ENCODE peak calls at places on chromosome 2, in five cellular contexts. One of them, this sample, is unnamed.

GRCh38 chr2:189142893-189143759 is 36.4 kb downstream of the COL5A2 start:
- DNase-seq in adrenal gland: peak; percentile 24
- DNase-seq in BJ: no peak
- DNase-seq in AG04450: no peak
- DNase-seq in heart left ventricle: no peak
- DNase-seq in this sample: peak; percentile 80

GRCh38 chr2:74583504-74583903 is 29.0 kb downstream of the DOK1 start:
- DNase-seq in adrenal gland: no peak
- DNase-seq in BJ: no peak
- DNase-seq in AG04450: no peak
- DNase-seq in heart left ventricle: no peak
- DNase-seq in this sample: no peak

GRCh38 chr2:39640107-39640506 is 25.6 kb upstream of the TMEM178A start:
- DNase-seq in adrenal gland: no peak
- DNase-seq in BJ: no peak
- DNase-seq in AG04450: no peak
- DNase-seq in heart left ventricle: peak; percentile 69
- DNase-seq in this sample: no peak

GRCh38 chr2:178188466-178188865 is 5.8 kb upstream of the OSBPL6 start:
- DNase-seq in adrenal gland: no peak
- DNase-seq in BJ: no peak
- DNase-seq in AG04450: no peak
- DNase-seq in heart left ventricle: no peak
- DNase-seq in this sample: no peak

GRCh38 chr2:197777823-197778407 is 7.2 kb downstream of the BOLL start:
- DNase-seq in adrenal gland: peak; percentile 19
- DNase-seq in BJ: peak; percentile 4
- DNase-seq in AG04450: peak; percentile 6
- DNase-seq in heart left ventricle: no peak
- DNase-seq in this sample: peak; percentile 35

GRCh38 chr2:238239552-238239871 is 326 bp downstream of the HES6 start:
- DNase-seq in adrenal gland: no peak
- DNase-seq in BJ: no peak
- DNase-seq in AG04450: no peak
- DNase-seq in heart left ventricle: no peak
- DNase-seq in this sample: no peak

GRCh38 chr2:127597046-127597983 is 48.6 kb upstream of the GPR17 start:
- DNase-seq in adrenal gland: no peak
- DNase-seq in BJ: no peak
- DNase-seq in AG04450: no peak
- DNase-seq in heart left ventricle: no peak
- DNase-seq in this sample: no peak

GRCh38 chr2:47198985-47199451 is 43.9 kb upstream of the STPG4 start:
- DNase-seq in adrenal gland: no peak
- DNase-seq in BJ: peak; percentile 100
- DNase-seq in AG04450: peak; percentile 99
- DNase-seq in heart left ventricle: no peak
- DNase-seq in this sample: no peak

GRCh38 chr2:18719978-18720775 is 130.8 kb upstream of the NT5C1B start:
- DNase-seq in adrenal gland: no peak
- DNase-seq in BJ: peak; percentile 18
- DNase-seq in AG04450: no peak
- DNase-seq in heart left ventricle: no peak
- DNase-seq in this sample: no peak

GRCh38 chr2:242017086-242017485 is 147.6 kb downstream of the RTP5 start:
- DNase-seq in adrenal gland: no peak
- DNase-seq in BJ: no peak
- DNase-seq in AG04450: no peak
- DNase-seq in heart left ventricle: no peak
- DNase-seq in this sample: no peak

GRCh38 chr2:145654746-145655145 is 1134.8 kb upstream of the ZEB2 start:
- DNase-seq in adrenal gland: no peak
- DNase-seq in BJ: no peak
- DNase-seq in AG04450: no peak
- DNase-seq in heart left ventricle: no peak
- DNase-seq in this sample: no peak

GRCh38 chr2:67039058-67039457 is 358.1 kb upstream of the ETAA1 start:
- DNase-seq in adrenal gland: no peak
- DNase-seq in BJ: no peak
- DNase-seq in AG04450: no peak
- DNase-seq in heart left ventricle: no peak
- DNase-seq in this sample: no peak

GRCh38 chr2:68366083-68366560 is 1.0 kb downstream of the PLEK start:
- DNase-seq in adrenal gland: no peak
- DNase-seq in BJ: no peak
- DNase-seq in AG04450: no peak
- DNase-seq in heart left ventricle: no peak
- DNase-seq in this sample: no peak

GRCh38 chr2:3141696-3142095 is 235.9 kb downstream of the EIPR1 start:
- DNase-seq in adrenal gland: no peak
- DNase-seq in BJ: no peak
- DNase-seq in AG04450: no peak
- DNase-seq in heart left ventricle: no peak
- DNase-seq in this sample: no peak

GRCh38 chr2:72513011-72513410 is 312.8 kb downstream of the EXOC6B start:
- DNase-seq in adrenal gland: no peak
- DNase-seq in BJ: no peak
- DNase-seq in AG04450: no peak
- DNase-seq in heart left ventricle: no peak
- DNase-seq in this sample: no peak
- H3K27me3 ChIP-seq in adrenal gland: no peaks in the 10 kb centered on the region
- H3K27me3 ChIP-seq in BJ: no peaks in the 10 kb centered on the region
- H3K27me3 ChIP-seq in AG04450: no peaks in the 10 kb centered on the region
- H3K27me3 ChIP-seq in heart left ventricle: no peaks in the 10 kb centered on the region
- H3K27me3 ChIP-seq in this sample: no peaks in the 10 kb centered on the region

GRCh38 chr2:151975460-151976414 is 123.1 kb downstream of the CACNB4 start:
- DNase-seq in adrenal gland: no peak
- DNase-seq in BJ: no peak
- DNase-seq in AG04450: no peak
- DNase-seq in heart left ventricle: no peak
- DNase-seq in this sample: no peak

GRCh38 chr2:151978709-151979108 is 120.1 kb downstream of the CACNB4 start:
- DNase-seq in adrenal gland: no peak
- DNase-seq in BJ: no peak
- DNase-seq in AG04450: no peak
- DNase-seq in heart left ventricle: no peak
- DNase-seq in this sample: no peak

GRCh38 chr2:151976945-151977353 is 121.9 kb downstream of the CACNB4 start:
- DNase-seq in adrenal gland: no peak
- DNase-seq in BJ: no peak
- DNase-seq in AG04450: no peak
- DNase-seq in heart left ventricle: no peak
- DNase-seq in this sample: no peak

GRCh38 chr2:151979694-151980093 is 119.2 kb downstream of the CACNB4 start:
- DNase-seq in adrenal gland: no peak
- DNase-seq in BJ: no peak
- DNase-seq in AG04450: no peak
- DNase-seq in heart left ventricle: no peak
- DNase-seq in this sample: no peak

GRCh38 chr2:151977631-151978030 is 121.2 kb downstream of the CACNB4 start:
- DNase-seq in adrenal gland: no peak
- DNase-seq in BJ: no peak
- DNase-seq in AG04450: no peak
- DNase-seq in heart left ventricle: no peak
- DNase-seq in this sample: no peak
- H3K4me3 ChIP-seq in adrenal gland: no peak overlapping the region
- H3K4me3 ChIP-seq in BJ: no peak overlapping the region
- H3K4me3 ChIP-seq in AG04450: no peak overlapping the region
- H3K4me3 ChIP-seq in heart left ventricle: no peak overlapping the region
- H3K4me3 ChIP-seq in this sample: no peak overlapping the region

DNA sequence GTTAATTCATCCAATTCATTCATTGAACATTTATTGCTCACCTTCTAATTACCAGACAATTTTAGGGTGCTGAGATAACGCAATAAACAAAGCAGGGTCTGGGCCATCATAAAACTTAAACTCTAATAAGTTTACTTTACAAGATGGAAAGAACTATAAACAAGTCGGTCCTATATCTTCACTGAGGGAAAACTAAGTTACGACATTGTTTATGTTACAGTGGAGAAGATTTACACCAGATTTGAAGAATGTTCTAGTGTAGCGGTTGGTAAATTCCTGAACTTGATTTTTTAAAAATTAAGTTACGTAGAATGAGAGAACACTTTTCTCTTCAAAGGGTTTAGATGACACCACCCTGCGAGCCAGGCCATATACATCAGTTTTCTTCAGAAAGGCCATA is 20.7 kb upstream of the FRZB start:
- DNase-seq in adrenal gland: no peak
- DNase-seq in BJ: no peak
- DNase-seq in AG04450: no peak
- DNase-seq in heart left ventricle: no peak
- DNase-seq in this sample: no peak
- H3K27me3 ChIP-seq in adrenal gland: no peaks in the 10 kb centered on the region
- H3K27me3 ChIP-seq in BJ: no peaks in the 10 kb centered on the region
- H3K27me3 ChIP-seq in AG04450: no peaks in the 10 kb centered on the region
- H3K27me3 ChIP-seq in heart left ventricle: no peaks in the 10 kb centered on the region
- H3K27me3 ChIP-seq in this sample: no peaks in the 10 kb centered on the region

GRCh38 chr2:8306530-8307351 is 375.1 kb upstream of the ID2 start:
- DNase-seq in adrenal gland: no peak
- DNase-seq in BJ: no peak
- DNase-seq in AG04450: peak; percentile 56
- DNase-seq in heart left ventricle: no peak
- DNase-seq in this sample: no peak

GRCh38 chr2:8304821-8305766 is 376.8 kb upstream of the ID2 start:
- DNase-seq in adrenal gland: peak; percentile 10
- DNase-seq in BJ: no peak
- DNase-seq in AG04450: no peak
- DNase-seq in heart left ventricle: no peak
- DNase-seq in this sample: no peak

GRCh38 chr2:8300216-8300615 is 381.6 kb upstream of the ID2 start:
- DNase-seq in adrenal gland: no peak
- DNase-seq in BJ: no peak
- DNase-seq in AG04450: no peak
- DNase-seq in heart left ventricle: no peak
- DNase-seq in this sample: no peak

GRCh38 chr2:8300905-8301304 is 381.0 kb upstream of the ID2 start:
- DNase-seq in adrenal gland: no peak
- DNase-seq in BJ: no peak
- DNase-seq in AG04450: no peak
- DNase-seq in heart left ventricle: no peak
- DNase-seq in this sample: no peak

GRCh38 chr2:8303322-8303832 is 378.5 kb upstream of the ID2 start:
- DNase-seq in adrenal gland: peak; percentile 45
- DNase-seq in BJ: no peak
- DNase-seq in AG04450: no peak
- DNase-seq in heart left ventricle: peak; percentile 73
- DNase-seq in this sample: no peak
- H3K4me3 ChIP-seq in adrenal gland: no peak overlapping the region
- H3K4me3 ChIP-seq in BJ: no peak overlapping the region
- H3K4me3 ChIP-seq in AG04450: no peak overlapping the region
- H3K4me3 ChIP-seq in heart left ventricle: no peak overlapping the region
- H3K4me3 ChIP-seq in this sample: no peak overlapping the region

GRCh38 chr2:219570924-219571310 is 422 bp downstream of the OBSL1 start:
- DNase-seq in adrenal gland: no peak
- DNase-seq in BJ: no peak
- DNase-seq in AG04450: no peak
- DNase-seq in heart left ventricle: no peak
- DNase-seq in this sample: no peak

GRCh38 chr2:219571311-219572236 is at the start of gene OBSL1:
- DNase-seq in adrenal gland: peak; percentile 92
- DNase-seq in BJ: no peak
- DNase-seq in AG04450: no peak
- DNase-seq in heart left ventricle: peak; percentile 93
- DNase-seq in this sample: peak; percentile 90

GRCh38 chr2:219573166-219573565 is 1.1 kb downstream of the INHA start:
- DNase-seq in adrenal gland: no peak
- DNase-seq in BJ: no peak
- DNase-seq in AG04450: no peak
- DNase-seq in heart left ventricle: no peak
- DNase-seq in this sample: no peak

GRCh38 chr2:219570194-219570923 is 980 bp downstream of the OBSL1 start:
- DNase-seq in adrenal gland: peak; percentile 55
- DNase-seq in BJ: no peak
- DNase-seq in AG04450: no peak
- DNase-seq in heart left ventricle: peak; percentile 45
- DNase-seq in this sample: peak; percentile 36

DNA sequence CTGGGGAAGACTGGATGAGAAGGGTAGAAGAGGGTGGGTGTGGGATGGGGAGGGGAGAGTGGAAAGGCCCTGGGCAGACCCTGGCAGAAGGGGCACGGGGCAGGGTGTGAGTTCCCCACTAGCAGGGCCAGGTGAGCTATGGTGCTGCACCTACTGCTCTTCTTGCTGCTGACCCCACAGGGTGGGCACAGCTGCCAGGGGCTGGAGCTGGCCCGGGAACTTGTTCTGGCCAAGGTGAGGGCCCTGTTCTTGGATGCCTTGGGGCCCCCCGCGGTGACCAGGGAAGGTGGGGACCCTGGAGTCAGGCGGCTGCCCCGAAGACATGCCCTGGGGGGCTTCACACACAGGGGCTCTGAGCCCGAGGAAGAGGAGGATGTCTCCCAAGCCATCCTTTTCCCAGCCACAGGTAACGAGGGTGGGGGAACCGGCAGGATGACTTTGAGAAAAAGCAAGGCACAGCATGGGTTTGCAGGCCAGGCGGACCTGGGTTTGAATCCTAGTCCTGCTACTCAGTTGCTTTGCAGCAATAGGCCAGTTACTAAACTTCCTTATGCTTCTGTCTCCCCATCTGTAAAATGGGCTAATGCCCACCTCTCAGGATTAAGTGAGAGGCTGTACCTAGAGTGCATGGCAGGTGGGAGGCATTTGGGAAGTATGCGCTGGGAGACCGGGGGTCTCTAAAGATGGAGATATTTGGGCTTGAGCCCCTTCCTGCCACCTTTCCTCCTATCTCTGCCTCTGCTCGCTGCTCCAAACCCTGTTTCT is at the start of gene INHA:
- DNase-seq in adrenal gland: no peak
- DNase-seq in BJ: no peak
- DNase-seq in AG04450: no peak
- DNase-seq in heart left ventricle: no peak
- DNase-seq in this sample: no peak
- H3K27me3 ChIP-seq in adrenal gland: no peaks in the 10 kb centered on the region
- H3K27me3 ChIP-seq in BJ: peaks cover 9% of the 10 kb centered on the region
- H3K27me3 ChIP-seq in AG04450: peaks cover 28% of the 10 kb centered on the region
- H3K27me3 ChIP-seq in heart left ventricle: no peaks in the 10 kb centered on the region
- H3K27me3 ChIP-seq in this sample: no peaks in the 10 kb centered on the region

GRCh38 chr2:203706403-203706802 is at the start of gene CD28:
- DNase-seq in adrenal gland: no peak
- DNase-seq in BJ: no peak
- DNase-seq in AG04450: no peak
- DNase-seq in heart left ventricle: no peak
- DNase-seq in this sample: no peak
- H3K4me3 ChIP-seq in adrenal gland: no peak within 1 kb of the TSS
- H3K4me3 ChIP-seq in BJ: no peak within 1 kb of the TSS
- H3K4me3 ChIP-seq in AG04450: no peak within 1 kb of the TSS
- H3K4me3 ChIP-seq in heart left ventricle: no peak within 1 kb of the TSS
- H3K4me3 ChIP-seq in this sample: no peak within 1 kb of the TSS

GRCh38 chr2:236577481-236578410 is 8.1 kb downstream of the ACKR3 start:
- DNase-seq in adrenal gland: no peak
- DNase-seq in BJ: no peak
- DNase-seq in AG04450: no peak
- DNase-seq in heart left ventricle: peak; percentile 48
- DNase-seq in this sample: no peak
- H3K27me3 ChIP-seq in adrenal gland: no peaks in the 10 kb centered on the region
- H3K27me3 ChIP-seq in BJ: peaks cover 3% of the 10 kb centered on the region
- H3K27me3 ChIP-seq in AG04450: no peaks in the 10 kb centered on the region
- H3K27me3 ChIP-seq in heart left ventricle: no peaks in the 10 kb centered on the region
- H3K27me3 ChIP-seq in this sample: no peaks in the 10 kb centered on the region